ENCODE peak calls at places on chromosome 15, in ten cellular contexts. D is activated T-helper 1 cell treated with anti-CD3 and anti-CD28 coated beads, Interleukin-12 subunit alpha, Interleukin-12 subunit beta, Interleukin-2, Interleukin-4 antibody, amounts not matched to agents 30 ng/mL and 10 ng/mL and 1 ng/mL, durations not matched to agents 14 hours and 24 hours and 36 hours; O is left lung; N is GM04503; G is H4; K is endothelial cell of umbilical vein; Q is cardiac muscle cell; C is astrocyte of the spinal cord; I is GM03348; X is fibroblast of villous mesenchyme. H is an unnamed sample.
A peak's percentile ranks its signal among the peaks of the same experiment; 100 is the strongest.

GRCh38 chr15:78763796-78764241 is 47.4 kb downstream of the ADAMTS7 start:
- DNase-seq in I (no peak), G (no peak), C (no peak), D (no peak), X (no peak), K (no peak), Q (no peak), O (peak; percentile 29), N (no peak), H (no peak)

GRCh38 chr15:62648954-62649353 is 393.6 kb upstream of the TPM1 start:
- DNase-seq in G (peak; percentile 26), X (peak; percentile 42), D (no peak), I (no peak), N (no peak), O (no peak), C (no peak), Q (peak; percentile 40), K (no peak), H (peak; percentile 5)

GRCh38 chr15:31437686-31438085 is 111.1 kb downstream of the KLF13 start:
- DNase-seq in N (no peak), X (no peak), D (no peak), O (no peak), K (no peak), G (no peak), C (no peak), I (no peak), Q (no peak), H (no peak)

GRCh38 chr15:70198441-70199123 is 100.9 kb upstream of the TLE3 start:
- DNase-seq in I (no peak), D (no peak), Q (no peak), K (no peak), G (no peak), X (no peak), C (no peak), O (no peak), N (no peak), H (no peak)

GRCh38 chr15:41928637-41929620 is 35.1 kb upstream of the SPTBN5 start:
- DNase-seq in X (no peak), O (no peak), D (no peak), N (no peak), K (no peak), Q (no peak), I (no peak), C (no peak), G (peak; percentile 73), H (no peak)

GRCh38 chr15:77507911-77508310 is 87.2 kb downstream of the HMG20A start:
- DNase-seq in K (peak; percentile 82), Q (peak; percentile 86), C (peak; percentile 52), I (peak; percentile 56), X (no peak), D (no peak), N (no peak), G (peak; percentile 50), O (no peak), H (no peak)

GRCh38 chr15:45114076-45114750 is at the start of the genes DUOX2 and DUOXA2:
- DNase-seq in G (no peak), C (no peak), X (no peak), D (no peak), I (peak; percentile 35), N (no peak), O (peak; percentile 27), K (no peak), Q (no peak), H (no peak)

GRCh38 chr15:90154861-90155626 is 46.1 kb upstream of the SEMA4B start:
- DNase-seq in G (peak; percentile 98), D (no peak), I (peak; percentile 55), X (peak; percentile 94), O (peak; percentile 41), N (peak; percentile 49), C (peak; percentile 29), Q (peak; percentile 79), K (no peak), H (peak; percentile 20)

GRCh38 chr15:27847775-27848710 is 251.1 kb downstream of the OCA2 start:
- DNase-seq in X (no peak), O (no peak), G (no peak), D (no peak), C (no peak), Q (no peak), K (no peak), N (no peak), I (no peak), H (no peak)